ENCODE peak calls at places on chromosomes 13 and 19, in six cellular contexts. D is D341Med; I is C1 segment of cervical spinal cord; V is activated T-cell treated with anti-CD3 and anti-CD28 coated beads, Interleukin-2, amount 50 U/mL, for 72 hours; T is left colon; E is AG10803. G is an unnamed sample.

GRCh38 chr13:68888832-68889231 is 1218.8 kb upstream of the ATXN8OS start:
- DNase-seq in T (no peak), E (no peak), D (no peak), V (no peak), I (no peak), G (no peak)

GRCh38 chr13:28163587-28163986 is 25.2 kb downstream of the PAN3 start:
- DNase-seq in I (no peak), D (no peak), T (no peak), E (no peak), V (no peak), G (no peak)

GRCh38 chr13:102700088-102701031 is 5.5 kb upstream of the METTL21C start:
- DNase-seq in T (no peak), D (no peak), I (no peak), E (peak), V (no peak), G (no peak)

GRCh38 chr19:46629546-46630025 is 4.7 kb upstream of the PTGIR start:
- DNase-seq in D (no peak), T (no peak), E (no peak), I (no peak), V (no peak), G (no peak)

GRCh38 chr19:50899549-50899948 is 11.6 kb downstream of the KLK4 start:
- DNase-seq in T (no peak), E (no peak), D (no peak), I (no peak), V (no peak), G (no peak)

GRCh38 chr13:113152894-113153809 is 5.3 kb upstream of the PROZ start:
- DNase-seq in V (peak), D (peak), E (no peak), I (peak), T (peak), G (no peak)

GRCh38 chr13:25901460-25902376 is 150.1 kb downstream of the SHISA2 start:
- DNase-seq in D (no peak), V (peak), I (no peak), T (no peak), E (no peak), G (peak)

GRCh38 chr13:114100446-114101320 is 31.7 kb downstream of the RASA3 start:
- DNase-seq in I (no peak), E (peak), D (no peak), V (peak), T (peak), G (no peak)

GRCh38 chr13:43307921-43308433 is 284.6 kb downstream of the DNAJC15 start:
- DNase-seq in D (no peak), E (peak), V (no peak), I (peak), T (peak), G (peak)

GRCh38 chr13:113656831-113657671 is 947 bp downstream of the ATP4B start:
- DNase-seq in V (no peak), T (peak), I (no peak), E (no peak), D (no peak), G (no peak)

GRCh38 chr13:80180745-80181144 is 160.2 kb downstream of the SPRY2 start:
- DNase-seq in T (no peak), E (no peak), V (no peak), D (no peak), I (no peak), G (no peak)

GRCh38 chr13:94057618-94058017 is 421.9 kb downstream of the DCT start:
- DNase-seq in D (no peak), T (no peak), I (no peak), V (no peak), E (no peak), G (no peak)

GRCh38 chr19:35066691-35067563 is 25.4 kb downstream of the HPN start:
- DNase-seq in T (peak), V (peak), E (peak), D (peak), I (peak), G (peak)

GRCh38 chr13:23469901-23470525 is 36.5 kb upstream of the SACS start:
- DNase-seq in I (no peak), E (peak), V (no peak), D (no peak), T (no peak), G (no peak)

GRCh38 chr13:79317856-79318255 is 88.2 kb downstream of the RBM26 start:
- DNase-seq in V (no peak), D (no peak), I (no peak), T (no peak), E (no peak), G (no peak)

GRCh38 chr19:55702131-55702627 is 27.2 kb downstream of the EPN1 start:
- DNase-seq in D (peak), I (no peak), E (no peak), V (no peak), T (no peak), G (no peak)

GRCh38 chr13:49190901-49191300 is 29.2 kb upstream of the MLNR start:
- DNase-seq in E (no peak), T (no peak), V (no peak), D (no peak), I (no peak), G (no peak)

GRCh38 chr13:42883142-42883541 is 101.8 kb downstream of the FAM216B start:
- DNase-seq in T (no peak), E (no peak), I (no peak), V (no peak), D (no peak), G (no peak)

GRCh38 chr19:55156202-55157063 is 1.1 kb downstream of the TNNI3 start:
- DNase-seq in E (no peak), V (peak), T (peak), I (no peak), D (peak), G (peak)

GRCh38 chr13:83440465-83440864 is 441.8 kb downstream of the SLITRK1 start:
- DNase-seq in T (no peak), E (no peak), V (no peak), D (no peak), I (no peak), G (no peak)

GRCh38 chr13:113951246-113951999 is 22.5 kb downstream of the C13orf46 start:
- DNase-seq in I (peak), T (peak), V (peak), D (peak), E (peak), G (no peak)

GRCh38 chr13:101211261-101211660 is 205.0 kb downstream of the NALCN start:
- DNase-seq in D (no peak), V (no peak), I (no peak), E (peak), T (no peak), G (no peak)

G was measured in H4.